ENCODE peak calls at places on chromosomes 2 and 18, in five cellular contexts. R is CD4-positive, alpha-beta T cell; S is GM23248; C is Peyer's patch; H is effector memory CD4-positive, alpha-beta T cell. B is an unnamed sample. For H3K27me3, the result is how much of the 10 kb centered on the place peaks cover.

GRCh38 chr18:5977022-5977421 is 81.7 kb upstream of the TMEM200C start:
- DNase-seq in R (no peak), H (no peak), C (no peak), S (no peak), B (no peak)

GRCh38 chr2:216695401-216695821 is at the start of gene IGFBP5:
- DNase-seq in C (peak), S (peak), H (no peak), R (no peak), B (no peak)

GRCh38 chr2:172772637-172773036 is 37.0 kb downstream of the RAPGEF4 start:
- DNase-seq in S (peak), R (no peak), H (no peak), C (no peak), B (no peak)

GRCh38 chr2:201779996-201780673 is 598 bp downstream of the ALS2 start:
- DNase-seq in C (no peak), H (no peak), R (no peak), S (peak), B (no peak)

GRCh38 chr2:7427293-7428060 is 510.3 kb downstream of the RNF144A start:
- DNase-seq in R (peak), C (no peak), H (no peak), S (peak), B (peak)

GRCh38 chr2:180872256-180872655 is 108.1 kb upstream of the UBE2E3 start:
- DNase-seq in H (no peak), S (peak), R (no peak), C (no peak), B (no peak)

GRCh38 chr2:50719837-50720694 is 311.9 kb downstream of the NRXN1 start:
- DNase-seq in S (no peak), R (no peak), C (no peak), H (no peak), B (no peak)

GRCh38 chr2:123502926-123503325 is 522.2 kb upstream of the CNTNAP5 start:
- DNase-seq in H (no peak), R (no peak), S (no peak), C (no peak), B (peak)

GRCh38 chr2:223633656-223634055 is 31.5 kb upstream of the SCG2 start:
- DNase-seq in S (no peak), R (no peak), C (no peak), H (no peak), B (no peak)

DNA sequence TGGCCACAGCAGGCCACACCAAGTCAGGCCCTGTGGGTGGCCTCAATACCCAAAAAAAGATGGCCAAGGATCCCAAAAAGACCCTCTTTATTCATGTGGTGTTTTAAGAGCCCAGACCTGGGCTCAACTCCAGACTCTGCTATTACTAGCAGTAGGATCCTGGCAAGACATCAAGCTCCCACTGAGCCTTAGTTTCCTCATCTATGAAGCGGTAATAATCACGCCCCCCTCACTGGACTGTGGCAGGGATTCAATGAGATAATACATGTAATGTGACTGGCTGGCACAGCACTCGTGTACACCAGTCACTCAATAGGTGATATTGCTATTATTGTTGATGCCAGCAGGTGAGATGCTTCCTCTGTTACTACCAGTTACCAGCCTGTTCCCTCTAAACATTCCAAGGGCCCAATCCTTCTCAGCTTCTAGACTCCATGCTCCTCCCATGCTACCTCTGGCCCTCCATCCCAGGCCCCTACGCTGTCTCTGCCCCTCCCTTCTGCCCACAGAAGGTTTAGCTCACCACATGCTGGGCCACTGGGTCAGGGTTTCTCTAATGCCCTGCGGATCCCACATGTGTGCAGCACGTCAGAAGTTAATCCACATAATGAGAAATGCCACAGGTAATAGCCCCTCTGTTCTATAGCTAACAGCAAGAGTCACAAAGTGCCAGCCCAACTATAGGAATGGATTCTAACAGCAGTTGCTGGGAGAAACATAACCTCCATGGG is 51.2 kb downstream of the SLC4A5 start:
- DNase-seq in C (no peak), S (no peak), H (no peak), R (no peak), B (no peak)
- H3K27ac ChIP-seq in C (no peak), S (no peak), H (peak), R (no peak), B (no peak)

DNA sequence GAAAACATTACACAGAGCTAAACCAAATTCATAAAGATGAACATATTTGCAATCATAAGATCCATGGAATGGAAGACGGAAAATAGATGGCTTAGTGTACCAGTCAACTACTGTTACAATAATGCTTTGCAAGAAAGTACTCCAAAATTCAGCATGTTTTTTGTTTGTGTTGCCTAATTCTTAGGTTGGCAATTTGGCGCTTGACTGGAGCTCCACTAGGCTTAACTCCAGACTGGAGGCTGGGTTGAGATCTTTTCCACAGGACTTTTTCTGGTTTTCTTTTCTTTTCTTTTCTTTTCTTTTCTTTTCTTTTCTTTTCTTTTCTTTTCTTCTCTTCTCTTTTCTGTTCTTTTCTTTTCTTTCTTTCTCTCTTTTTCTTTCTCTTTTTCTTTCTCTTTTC is 600.6 kb upstream of the SYT4 start:
- DNase-seq in S (no peak), C (no peak), H (no peak), R (no peak), B (no peak)
- H3K27me3 ChIP-seq in S (under half), C (under half), H (under half), R (under half), B (under half)

GRCh38 chr18:23529597-23529996 is 26.3 kb downstream of the RMC1 start:
- DNase-seq in C (no peak), H (no peak), S (peak), R (no peak), B (peak)

GRCh38 chr18:23528580-23529472 is 25.5 kb downstream of the RMC1 start:
- DNase-seq in H (no peak), S (peak), C (no peak), R (no peak), B (no peak)

GRCh38 chr18:23532848-23533247 is 29.5 kb downstream of the RMC1 start:
- DNase-seq in S (no peak), H (no peak), C (no peak), R (no peak), B (no peak)

GRCh38 chr18:23531912-23532311 is 28.6 kb downstream of the RMC1 start:
- DNase-seq in C (no peak), R (no peak), H (no peak), S (no peak), B (no peak)

GRCh38 chr18:23530195-23530594 is 26.9 kb downstream of the RMC1 start:
- DNase-seq in R (no peak), S (no peak), H (no peak), C (no peak), B (no peak)
- H3K27ac ChIP-seq in R (no peak), S (peak), H (no peak), C (no peak), B (no peak)

GRCh38 chr2:136121511-136121910 is 3.6 kb upstream of the CXCR4 start:
- DNase-seq in S (no peak), H (no peak), R (no peak), C (no peak), B (no peak)
- H3K27me3 ChIP-seq in S (half or more), H (under half), R (under half), C (under half), B (half or more)

DNA sequence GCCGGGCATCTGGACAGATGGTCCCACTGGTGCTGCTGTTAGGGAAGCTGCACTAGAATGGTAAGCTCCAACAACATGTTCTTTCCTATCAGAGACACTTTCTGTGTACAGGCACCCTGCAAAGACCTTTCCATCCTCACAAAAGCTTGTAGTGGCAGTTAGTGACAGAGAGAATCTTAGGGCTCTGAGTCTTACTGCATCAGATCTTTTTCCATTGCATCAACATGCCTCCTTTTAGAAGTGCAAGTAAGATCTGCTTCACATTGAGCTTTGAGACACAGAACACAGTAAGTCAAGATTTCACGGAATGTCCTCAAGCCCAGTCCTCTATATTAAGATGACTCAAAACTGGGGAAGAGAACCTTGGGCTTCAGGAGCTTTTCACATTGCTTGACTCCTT is 52.6 kb downstream of the ARL4C start:
- DNase-seq in R (no peak), C (no peak), S (peak), H (no peak), B (no peak)
- H3K27ac ChIP-seq in R (peak), C (peak), S (peak), H (peak), B (peak)

GRCh38 chr2:101967826-101968498 is 23.8 kb upstream of the IL1R2 start:
- DNase-seq in H (no peak), C (no peak), S (peak), R (no peak), B (no peak)

GRCh38 chr2:101960903-101961286 is 30.9 kb upstream of the IL1R2 start:
- DNase-seq in H (no peak), R (no peak), C (no peak), S (no peak), B (no peak)

GRCh38 chr2:101962243-101962809 is 29.4 kb upstream of the IL1R2 start:
- DNase-seq in S (no peak), R (no peak), H (no peak), C (no peak), B (no peak)

GRCh38 chr2:101961287-101962242 is 30.2 kb upstream of the IL1R2 start:
- DNase-seq in S (peak), R (no peak), H (no peak), C (no peak), B (peak)

GRCh38 chr2:101963198-101963597 is 28.6 kb upstream of the IL1R2 start:
- DNase-seq in S (no peak), H (no peak), R (no peak), C (no peak), B (no peak)
- H3K27me3 ChIP-seq in S (under half), H (under half), R (under half), C (under half), B (under half)